ENCODE peak calls at places on chromosomes 12 and 14, in six cellular contexts. C, X, S, F, D and K are unnamed samples.

GRCh38 chr12:60205500-60205899 is 609.7 kb downstream of the SLC16A7 start:
- DNase-seq in F (no peak), D (no peak), S (peak; percentile 41), X (peak; percentile 7), C (no peak), K (no peak)

GRCh38 chr12:11877102-11877826 is 193.5 kb upstream of the BCL2L14 start:
- DNase-seq in C (no peak), S (no peak), F (no peak), X (no peak), D (no peak), K (no peak)

GRCh38 chr12:6383572-6384498 is at the start of gene LTBR:
- DNase-seq in F (peak; percentile 96), S (peak; percentile 90), D (no peak), C (no peak), X (peak; percentile 95), K (peak; percentile 82)

GRCh38 chr12:26156201-26156871 is 31.5 kb upstream of the BHLHE41 start:
- DNase-seq in S (no peak), D (no peak), F (peak; percentile 86), X (no peak), C (no peak), K (no peak)

GRCh38 chr12:13745100-13745678 is 236.2 kb downstream of the GRIN2B start:
- DNase-seq in X (no peak), S (no peak), C (no peak), F (no peak), D (no peak), K (no peak)

GRCh38 chr12:52741378-52742195 is 35.6 kb downstream of the KRT76 start:
- DNase-seq in D (peak; percentile 34), X (peak; percentile 51), C (peak; percentile 83), F (peak; percentile 64), S (peak; percentile 46), K (peak; percentile 77)

GRCh38 chr12:111409403-111410228 is 3.9 kb downstream of the SH2B3 start:
- DNase-seq in X (peak; percentile 94), D (no peak), F (no peak), C (no peak), S (peak; percentile 67), K (peak; percentile 63)

GRCh38 chr12:11896530-11896929 is 174.2 kb upstream of the BCL2L14 start:
- DNase-seq in D (no peak), X (no peak), C (no peak), S (no peak), F (no peak), K (no peak)

GRCh38 chr12:70603044-70603443 is 34.2 kb downstream of the PTPRB start:
- DNase-seq in S (peak; percentile 81), D (no peak), C (no peak), F (no peak), X (no peak), K (no peak)

GRCh38 chr12:5784626-5785130 is 160.4 kb downstream of the ANO2 start:
- DNase-seq in D (no peak), C (no peak), S (no peak), F (no peak), X (peak; percentile 33), K (peak; percentile 15)

GRCh38 chr14:69259531-69260245 is at the start of gene GALNT16:
- DNase-seq in F (no peak), X (peak; percentile 51), S (peak; percentile 12), C (peak; percentile 54), D (no peak), K (peak; percentile 67)

GRCh38 chr12:54216580-54217308 is 28.0 kb upstream of the SMUG1 start:
- DNase-seq in C (peak; percentile 84), D (no peak), S (peak; percentile 75), F (peak; percentile 64), X (peak; percentile 86), K (peak; percentile 95)

GRCh38 chr12:22229652-22230279 is 104.7 kb downstream of the ST8SIA1 start:
- DNase-seq in D (no peak), F (no peak), S (peak; percentile 44), X (peak; percentile 31), C (no peak), K (no peak)

GRCh38 chr14:78970677-78971076 is 800.5 kb downstream of the NRXN3 start:
- DNase-seq in S (no peak), D (no peak), F (no peak), X (no peak), C (no peak), K (no peak)

GRCh38 chr14:42214981-42215491 is 608.4 kb downstream of the LRFN5 start:
- DNase-seq in X (peak; percentile 87), S (peak; percentile 86), F (no peak), C (peak; percentile 12), D (no peak), K (no peak)

GRCh38 chr14:34496679-34497513 is 34.9 kb upstream of the SPTSSA start:
- DNase-seq in D (peak; percentile 56), F (peak; percentile 90), X (peak; percentile 99), S (peak; percentile 100), C (peak; percentile 37), K (peak; percentile 86)

GRCh38 chr12:11652351-11653040 is 3.0 kb downstream of the ETV6 start:
- DNase-seq in F (peak; percentile 17), C (no peak), D (no peak), X (peak; percentile 85), S (peak; percentile 67), K (no peak)

GRCh38 chr12:88371416-88372183 is 208.7 kb downstream of the KITLG start:
- DNase-seq in D (no peak), S (no peak), C (no peak), F (no peak), X (peak; percentile 35), K (no peak)

GRCh38 chr12:75660805-75661404 is 149.5 kb upstream of the KRR1 start:
- DNase-seq in D (no peak), C (no peak), S (peak; percentile 90), F (no peak), X (peak; percentile 68), K (no peak)

GRCh38 chr14:94671870-94672444 is 59.8 kb downstream of the SERPINA3 start:
- DNase-seq in S (no peak), X (no peak), F (peak; percentile 14), D (no peak), C (no peak), K (no peak)

GRCh38 chr12:57176846-57177245 is 29.4 kb upstream of the LRP1-AS start:
- DNase-seq in S (no peak), D (no peak), F (no peak), C (no peak), X (no peak), K (no peak)

GRCh38 chr14:51564460-51564859 is 87.2 kb upstream of the FRMD6 start:
- DNase-seq in D (no peak), X (no peak), C (no peak), S (no peak), F (no peak), K (no peak)

DNA sequence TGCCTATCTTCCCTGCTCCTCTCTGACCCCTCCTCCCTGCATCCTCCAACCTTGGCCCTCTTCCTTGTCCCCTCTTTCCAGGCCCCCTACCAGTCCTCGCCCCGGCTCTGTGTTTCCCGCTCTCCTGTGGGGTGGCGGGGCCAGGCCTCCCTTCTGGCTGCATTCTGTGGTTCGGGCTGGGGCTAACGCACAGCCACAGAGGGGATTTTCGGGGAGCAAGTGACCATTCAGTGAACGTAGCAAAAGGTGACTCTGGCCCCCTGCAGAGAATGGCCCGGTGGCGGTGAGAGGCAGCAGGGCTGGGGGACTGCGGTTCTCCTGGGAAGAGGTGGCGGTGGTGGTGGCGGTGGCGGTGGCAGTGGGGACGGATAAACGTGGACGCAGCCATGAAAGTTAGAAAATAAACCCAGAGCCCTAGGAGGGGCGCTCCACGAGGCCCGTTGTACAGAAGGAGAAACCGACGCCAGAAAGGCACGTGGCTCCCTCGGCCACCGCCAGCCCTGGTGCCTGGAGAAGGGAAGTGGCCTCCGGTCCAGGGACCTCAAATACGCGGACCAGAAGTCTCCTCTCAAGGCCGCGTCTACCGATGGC is 269.6 kb downstream of the ADGRD1 start:
- DNase-seq in D (no peak), X (no peak), S (no peak), F (no peak), C (no peak), K (peak; percentile 32)
- H4K91ac ChIP-seq in D (peak overlapping the region; percentile 25), X (no peak overlapping the region), S (no peak overlapping the region), F (no peak overlapping the region), C (no peak overlapping the region), K (no peak overlapping the region)

DNA sequence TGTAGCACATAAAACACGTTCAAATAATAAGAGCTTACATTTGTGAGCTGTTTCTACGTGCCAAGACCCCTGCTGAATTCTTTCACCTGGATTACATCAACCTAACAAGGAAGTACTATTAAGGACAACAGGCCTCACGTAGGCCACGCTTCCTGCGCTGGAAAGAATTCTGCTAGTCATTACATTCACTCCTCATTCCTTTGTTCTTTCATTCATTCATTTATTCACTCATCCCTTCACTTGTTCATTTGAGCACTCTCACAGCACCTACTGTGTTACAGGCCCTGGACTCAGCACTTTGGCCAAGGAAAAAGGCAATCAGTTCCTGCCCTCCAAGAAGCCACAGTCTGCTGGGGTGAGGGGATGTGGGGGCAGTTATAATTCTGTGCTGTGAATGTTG is 28.2 kb downstream of the TESC start:
- DNase-seq in X (no peak), C (no peak), D (no peak), S (no peak), F (no peak), K (no peak)
- H2AFZ ChIP-seq in X (no peak overlapping the region), C (no peak overlapping the region), D (no peak overlapping the region), S (no peak overlapping the region), F (no peak overlapping the region), K (no peak overlapping the region)

DNA sequence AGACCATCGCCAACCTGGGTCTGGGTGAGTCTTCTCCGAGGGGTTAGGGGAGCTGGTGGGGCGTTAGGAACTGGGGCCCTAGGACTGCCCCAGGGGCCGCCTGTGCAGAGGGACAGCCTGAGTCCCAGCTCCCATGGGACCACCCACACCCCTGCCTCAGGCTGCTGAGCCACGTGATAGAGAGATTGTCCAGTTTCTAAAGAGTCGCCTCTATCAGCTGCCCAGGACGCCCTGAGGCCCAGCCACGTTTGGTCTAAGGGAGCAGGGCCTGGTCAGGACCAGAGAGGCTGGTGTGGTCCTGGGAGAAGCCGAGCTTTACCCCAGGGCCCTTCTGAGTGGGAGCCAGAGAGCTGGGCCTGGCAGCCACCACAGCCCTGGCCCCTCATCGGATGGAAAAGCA is 107.1 kb downstream of the LGMN start:
- DNase-seq in D (no peak), X (no peak), F (no peak), S (no peak), C (no peak), K (no peak)
- H4K91ac ChIP-seq in D (no peak overlapping the region), X (no peak overlapping the region), F (peak overlapping the region; percentile 29), S (no peak overlapping the region), C (no peak overlapping the region), K (no peak overlapping the region)

DNA sequence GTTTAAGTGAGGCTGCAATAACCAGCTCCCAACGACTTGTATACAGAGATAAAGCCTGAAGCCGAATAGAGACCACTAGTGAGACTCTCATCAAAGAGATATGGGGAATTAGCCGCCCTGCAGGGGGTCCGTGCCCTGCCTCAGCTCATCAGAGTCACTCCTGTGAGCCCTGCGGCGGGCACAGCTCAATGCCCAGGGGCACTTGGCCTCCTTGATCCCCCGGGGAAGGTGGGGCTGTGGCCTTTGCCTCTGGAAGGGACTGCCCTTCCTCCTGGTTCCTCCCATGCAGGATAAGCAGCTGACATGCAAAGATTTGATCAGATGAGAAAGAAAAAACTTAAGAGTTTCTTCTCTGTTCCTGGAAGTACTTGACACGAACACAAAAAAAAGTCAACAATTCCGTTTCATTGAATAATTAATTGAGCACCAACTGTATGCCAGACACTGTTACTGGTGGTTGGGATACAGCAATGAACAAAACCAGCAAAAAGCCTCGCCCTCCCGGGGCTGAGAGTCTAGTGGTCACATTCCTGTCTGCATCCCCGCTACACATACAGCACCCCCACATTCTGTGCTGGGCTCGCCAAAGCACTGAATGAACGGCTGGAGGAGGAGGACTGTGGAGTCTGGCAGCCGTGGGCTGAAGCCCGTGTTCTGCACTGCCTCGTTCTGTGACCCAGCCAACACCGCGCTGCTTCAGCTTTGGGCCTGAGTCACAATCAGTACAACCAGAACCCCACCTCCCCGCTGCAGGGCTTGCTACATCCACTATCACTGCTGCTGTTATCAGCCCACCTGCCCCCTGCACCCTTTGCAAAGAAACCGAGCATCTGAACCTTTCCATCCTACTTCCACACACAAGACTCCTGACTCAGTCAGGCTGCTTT is 10.3 kb downstream of the TTC7B start:
- DNase-seq in S (no peak), C (no peak), X (no peak), F (no peak), D (no peak), K (no peak)
- H2AFZ ChIP-seq in S (no peak overlapping the region), C (no peak overlapping the region), X (no peak overlapping the region), F (no peak overlapping the region), D (no peak overlapping the region), K (no peak overlapping the region)